ENCODE peak calls at places on chromosome 17, in five cellular contexts. F is left ventricle myocardium inferior, H is HCT116, Q is GM23338, V is DND-41. C is an unnamed sample.

GRCh38 chr17:17613708-17614114 is 22.2 kb upstream of the PEMT start:
- DNase-seq in Q (peak; percentile 93), H (peak; percentile 70), V (peak; percentile 77), F (no peak), C (no peak)

GRCh38 chr17:44396946-44397345 is 7.5 kb upstream of the ITGA2B start:
- DNase-seq in F (no peak), H (no peak), V (no peak), Q (no peak), C (no peak)

GRCh38 chr17:52148969-52149351 is 9.6 kb downstream of the CA10 start:
- DNase-seq in H (no peak), F (no peak), Q (no peak), V (no peak), C (no peak)

GRCh38 chr17:42617956-42618431 is 8.5 kb downstream of the TUBG1 start:
- DNase-seq in F (no peak), H (no peak), V (no peak), Q (no peak), C (peak; percentile 34)

GRCh38 chr17:19331134-19331533 is 31.4 kb downstream of the B9D1 start:
- DNase-seq in Q (no peak), F (no peak), H (no peak), V (no peak), C (no peak)

GRCh38 chr17:66369830-66370229 is 67.4 kb downstream of the PRKCA start:
- DNase-seq in H (no peak), Q (no peak), V (no peak), F (no peak), C (no peak)

GRCh38 chr17:61907361-61907760 is 20.4 kb downstream of the INTS2 start:
- DNase-seq in Q (no peak), F (no peak), V (no peak), H (no peak), C (no peak)

GRCh38 chr17:27741361-27741861 is 58.9 kb downstream of the NOS2 start:
- DNase-seq in H (no peak), V (no peak), F (no peak), Q (no peak), C (no peak)

GRCh38 chr17:36001862-36002603 is 680 bp upstream of the CCL15 start:
- DNase-seq in H (no peak), F (no peak), Q (no peak), V (no peak), C (no peak)

GRCh38 chr17:17499402-17500145 is 3.4 kb upstream of the RASD1 start:
- DNase-seq in H (no peak), V (no peak), Q (no peak), F (no peak), C (no peak)

GRCh38 chr17:59425085-59425901 is 93.8 kb downstream of the YPEL2 start:
- DNase-seq in H (no peak), Q (peak; percentile 21), V (no peak), F (peak; percentile 41), C (peak; percentile 76)

GRCh38 chr17:81365148-81365600 is 30.1 kb upstream of the BAHCC1 start:
- DNase-seq in Q (peak; percentile 69), V (no peak), F (no peak), H (peak; percentile 72), C (peak; percentile 73)

GRCh38 chr17:79671387-79671752 is 59.4 kb upstream of the ENPP7 start:
- DNase-seq in Q (no peak), F (peak; percentile 7), V (no peak), H (no peak), C (no peak)
- H3K27ac ChIP-seq in Q (no peak overlapping the region), F (no peak overlapping the region), V (no peak overlapping the region), H (no peak overlapping the region), C (no peak overlapping the region)

GRCh38 chr17:79097226-79098055 is 22.8 kb downstream of the ENGASE start:
- DNase-seq in F (no peak), H (no peak), Q (peak; percentile 82), V (no peak), C (no peak)
- H3K4me1 ChIP-seq in F (no peaks in the 10 kb centered on the region), H (no peaks in the 10 kb centered on the region), Q (peaks cover 8% of the 10 kb centered on the region), V (no peaks in the 10 kb centered on the region), C (no peaks in the 10 kb centered on the region)

DNA sequence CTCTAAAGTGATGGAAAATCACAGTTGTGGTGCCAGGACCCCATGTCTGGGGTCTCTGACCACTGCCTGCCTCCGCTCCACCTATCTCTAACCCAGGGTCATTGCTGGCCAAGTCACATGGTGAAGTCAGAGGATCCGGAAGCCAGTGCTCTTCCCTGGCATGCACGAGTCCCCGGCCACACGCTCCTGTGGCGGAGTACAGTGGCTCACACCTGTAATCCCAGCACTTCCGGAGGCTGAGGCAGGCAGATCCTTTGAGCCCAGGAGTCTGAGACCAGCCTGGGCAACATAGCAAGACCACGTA is 21.5 kb upstream of the RBFOX3 start:
- DNase-seq in H (no peak), V (no peak), Q (no peak), F (peak; percentile 3), C (peak; percentile 9)
- H3K4me3 ChIP-seq in H (no peak overlapping the region), V (no peak overlapping the region), Q (no peak overlapping the region), F (no peak overlapping the region), C (no peak overlapping the region)

DNA sequence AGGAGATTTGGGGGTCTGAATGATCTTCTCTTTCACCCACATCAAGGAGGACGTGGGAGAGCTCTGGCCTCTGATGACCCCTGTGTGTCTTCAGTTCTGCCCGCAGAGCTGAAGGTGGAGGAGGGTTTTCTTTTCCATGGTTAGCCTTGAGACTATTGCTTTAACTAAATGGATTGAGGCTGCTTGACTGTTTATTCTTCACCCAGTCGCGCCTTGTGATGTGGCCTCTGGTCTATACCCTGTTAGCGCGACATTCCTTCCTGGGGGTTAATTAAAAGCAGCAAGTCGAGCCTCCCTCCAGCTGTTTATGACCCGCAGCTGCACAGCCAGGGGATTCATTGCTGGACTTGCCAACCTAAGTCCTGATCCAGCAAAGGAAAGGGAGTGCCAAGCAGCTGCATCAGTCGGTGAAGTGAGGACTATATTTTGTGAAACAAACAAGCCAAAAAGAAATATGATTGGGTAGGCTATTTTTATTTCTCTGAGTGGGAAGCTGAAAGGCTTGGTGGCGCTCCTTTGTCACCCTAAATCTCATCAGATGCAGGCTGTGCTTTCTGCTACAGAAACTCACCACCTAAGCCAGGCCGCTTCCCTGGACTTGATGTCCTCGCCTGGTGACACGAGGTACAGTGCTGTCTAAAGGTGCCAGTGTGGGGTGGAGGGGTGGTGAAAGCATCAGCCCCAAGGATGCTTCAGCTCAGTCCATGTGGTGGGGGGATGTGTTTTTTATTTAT is 11.0 kb upstream of the SEC14L1 start:
- DNase-seq in F (no peak), V (no peak), Q (no peak), H (no peak), C (no peak)
- H3K27ac ChIP-seq in F (peak overlapping the region; percentile 92), V (no peak overlapping the region), Q (no peak overlapping the region), H (no peak overlapping the region), C (peak overlapping the region; percentile 84)

GRCh38 chr17:40442392-40443195 is 656 bp upstream of the IGFBP4 start:
- DNase-seq in H (no peak), Q (peak; percentile 66), V (no peak), F (peak; percentile 69), C (peak; percentile 89)

GRCh38 chr17:40443988-40444899 is 994 bp downstream of the IGFBP4 start:
- DNase-seq in F (no peak), H (no peak), V (peak; percentile 48), Q (peak; percentile 39), C (no peak)

GRCh38 chr17:40445769-40446468 is 2.7 kb downstream of the IGFBP4 start:
- DNase-seq in H (no peak), F (no peak), Q (peak; percentile 51), V (no peak), C (no peak)

GRCh38 chr17:40440166-40440565 is 3.1 kb upstream of the IGFBP4 start:
- DNase-seq in V (no peak), Q (no peak), H (no peak), F (no peak), C (peak; percentile 11)

GRCh38 chr17:40443196-40443987 is at the start of gene IGFBP4:
- DNase-seq in V (peak; percentile 75), H (no peak), Q (peak; percentile 91), F (peak; percentile 84), C (peak; percentile 87)
- H3K4me1 ChIP-seq in V (peaks cover 55% of the 10 kb centered on the region), H (no peaks in the 10 kb centered on the region), Q (peaks cover 43% of the 10 kb centered on the region), F (peaks cover 54% of the 10 kb centered on the region), C (peaks cover 11% of the 10 kb centered on the region)

DNA sequence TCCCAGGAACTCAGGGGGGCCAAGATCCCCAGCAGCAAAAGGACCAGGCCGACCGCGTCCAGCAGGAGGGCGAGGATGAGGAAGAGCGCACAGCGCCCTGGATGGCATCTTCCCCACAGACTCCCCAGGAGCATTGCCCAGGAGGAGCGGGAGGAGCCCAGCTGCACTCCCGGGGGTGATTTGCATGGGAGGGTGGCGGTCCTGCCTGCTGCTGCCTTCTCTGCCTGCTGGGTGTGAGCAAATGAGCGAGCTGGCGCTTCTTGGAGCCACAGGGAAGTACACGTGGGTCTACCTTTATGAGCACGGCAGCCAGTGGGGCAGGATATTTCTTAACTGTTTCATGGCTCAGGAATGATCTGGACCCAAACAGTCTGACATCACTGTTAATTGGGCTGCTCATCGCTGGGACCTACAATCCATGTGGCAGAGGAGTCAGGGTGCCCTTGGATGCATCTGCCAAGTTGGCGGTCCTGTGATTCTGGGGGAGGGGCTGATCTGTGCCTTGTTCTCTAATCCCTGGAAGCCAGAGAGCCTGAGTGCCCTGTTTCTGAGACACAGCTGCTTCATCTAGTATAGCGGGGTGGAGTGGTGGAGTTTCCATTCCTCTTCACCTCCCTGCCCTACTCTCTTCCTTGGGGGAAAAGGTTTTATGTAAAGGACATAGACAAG is at the start of gene TMEM238L:
- DNase-seq in H (no peak), V (no peak), F (peak; percentile 22), Q (no peak), C (no peak)
- H3K4me3 ChIP-seq in H (no peak within 1 kb of the TSS), V (no peak within 1 kb of the TSS), F (no peak within 1 kb of the TSS), Q (no peak within 1 kb of the TSS), C (no peak within 1 kb of the TSS)

DNA sequence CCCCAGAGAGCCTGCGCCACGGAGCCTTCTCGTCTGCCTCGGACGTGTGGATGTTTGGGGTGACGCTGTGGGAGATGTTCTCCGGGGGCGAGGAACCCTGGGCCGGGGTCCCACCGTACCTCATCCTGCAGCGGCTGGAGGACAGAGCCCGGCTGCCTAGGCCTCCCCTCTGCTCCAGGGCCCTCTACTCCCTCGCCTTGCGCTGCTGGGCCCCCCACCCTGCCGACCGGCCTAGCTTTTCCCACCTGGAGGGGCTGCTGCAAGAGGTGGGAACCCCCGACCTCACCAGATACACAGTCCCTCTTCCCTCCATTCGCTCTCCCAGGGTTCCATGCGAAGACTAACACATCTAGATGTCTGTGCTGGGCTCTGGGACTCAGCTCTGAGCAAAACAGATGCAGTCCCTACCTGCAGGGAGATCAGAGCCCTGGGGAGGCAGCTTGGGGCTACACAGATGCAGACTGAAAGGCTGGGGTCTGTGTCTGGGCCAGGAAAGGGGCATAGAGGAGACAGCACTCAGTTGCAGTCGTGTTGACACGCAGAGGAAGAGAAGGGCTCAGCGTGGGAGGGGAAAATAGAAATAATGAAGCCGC is 3.7 kb downstream of the TNK1 start:
- DNase-seq in H (no peak), Q (peak; percentile 44), V (no peak), F (no peak), C (no peak)
- H3K27ac ChIP-seq in H (no peak overlapping the region), Q (no peak overlapping the region), V (no peak overlapping the region), F (no peak overlapping the region), C (no peak overlapping the region)